ENCODE peak calls at places on chromosome 7, in four cellular contexts. Y is SK-N-SH, L is GM12878, K is H1. J is an unnamed sample.
A peak's percentile ranks its signal among the peaks of the same experiment; 100 is the strongest.

GRCh38 chr7:12229046-12229445 is 18.0 kb downstream of the TMEM106B start:
- DNase-seq in Y (no peak), L (no peak), K (no peak), J (no peak)

GRCh38 chr7:139749545-139749944 is 28.3 kb downstream of the HIPK2 start:
- DNase-seq in Y (no peak), L (no peak), K (no peak), J (no peak)

GRCh38 chr7:101913876-101914275 is 96.5 kb downstream of the CUX1 start:
- DNase-seq in Y (no peak), L (no peak), K (no peak), J (peak; percentile 79)

GRCh38 chr7:121872831-121873764 is at the start of gene PTPRZ1:
- DNase-seq in Y (peak; percentile 68), L (no peak), K (peak; percentile 86), J (no peak)

GRCh38 chr7:138875794-138876193 is 77.8 kb upstream of the ATP6V0A4 start:
- DNase-seq in Y (no peak), L (no peak), K (no peak), J (no peak)

GRCh38 chr7:76069238-76069638 is 21.3 kb downstream of the MDH2 start:
- DNase-seq in Y (peak; percentile 46), L (no peak), K (no peak), J (peak; percentile 39)

GRCh38 chr7:30543815-30544525 is 39.3 kb upstream of the GGCT start:
- DNase-seq in Y (no peak), L (no peak), K (no peak), J (no peak)

GRCh38 chr7:142432386-142432785 is 174.5 kb upstream of the PRSS58 start:
- DNase-seq in Y (no peak), L (no peak), K (no peak), J (no peak)

GRCh38 chr7:149317986-149318672 is 56.1 kb downstream of the ZNF783 start:
- DNase-seq in Y (no peak), L (no peak), K (peak; percentile 81), J (peak; percentile 68)

GRCh38 chr7:108408294-108409004 is 47.8 kb downstream of the NRCAM start:
- DNase-seq in Y (no peak), L (no peak), K (no peak), J (no peak)

DNA sequence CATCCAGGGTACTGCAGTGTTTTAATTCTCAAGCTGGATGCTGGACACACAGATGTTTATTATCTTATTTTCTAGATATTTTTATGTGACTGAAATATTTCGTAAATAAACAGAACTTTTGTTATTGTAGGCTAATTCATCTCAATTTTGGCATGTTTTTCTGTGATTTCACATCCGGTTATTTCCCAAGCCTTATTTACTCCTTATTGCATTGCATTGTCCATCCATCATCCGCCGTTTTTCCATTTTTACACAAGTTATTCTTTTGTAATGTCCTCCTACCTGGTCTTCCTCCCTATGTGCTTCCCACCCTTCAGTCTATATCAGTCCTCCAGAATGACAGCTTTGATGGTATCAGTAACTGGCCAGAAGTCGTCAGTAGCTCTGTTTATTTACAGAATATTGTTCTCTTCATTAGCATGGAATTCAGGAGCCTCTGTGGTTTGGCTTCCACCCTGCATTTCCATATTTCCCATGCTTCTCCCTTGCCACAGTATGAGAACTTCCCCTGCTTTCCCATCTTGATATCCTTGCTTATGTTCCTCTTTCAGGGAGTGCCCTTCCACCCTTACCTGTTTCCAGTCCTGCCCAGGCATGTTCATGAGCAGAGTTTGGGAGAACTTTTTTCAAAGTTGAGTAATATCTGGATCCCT is 16.1 kb downstream of the GNAI1 start:
- DNase-seq in Y (no peak), L (no peak), K (no peak), J (no peak)
- TF ChIP-seq USF2 in Y (no peak), L (no peak), K (no peak), J (no peak)

DNA sequence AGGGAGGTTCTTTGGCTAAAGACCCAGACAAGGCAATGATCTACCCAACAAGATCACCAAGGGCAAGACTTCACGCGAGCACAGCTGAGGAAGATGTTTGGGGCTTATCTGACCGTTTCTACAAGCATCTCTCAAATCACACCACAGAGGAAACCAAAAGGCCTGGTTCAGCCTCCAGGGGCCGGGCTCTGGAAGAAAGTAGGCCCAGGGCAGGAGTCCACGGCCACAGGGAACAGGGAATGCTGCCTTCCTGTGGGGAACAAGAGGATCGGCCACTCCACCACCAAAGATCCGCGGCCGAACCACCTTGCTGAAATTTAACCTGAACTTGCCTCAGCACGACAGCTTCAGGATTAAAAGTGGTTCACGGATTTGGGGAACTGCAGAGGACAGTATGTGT is 332.5 kb downstream of the PTPRN2 start:
- DNase-seq in Y (no peak), L (no peak), K (no peak), J (no peak)
- TF ChIP-seq NRF1 in Y (no peak), L (no peak), K (no peak), J (no peak)

GRCh38 chr7:87001214-87001613 is 58.2 kb downstream of the ELAPOR2 start:
- DNase-seq in Y (no peak), L (no peak), K (no peak), J (no peak)
- TF ChIP-seq USF2 in Y (no peak), L (no peak), K (no peak), J (no peak)

GRCh38 chr7:100191775-100192174 is 14.1 kb downstream of the STAG3 start:
- DNase-seq in Y (no peak), L (no peak), K (no peak), J (no peak)

GRCh38 chr7:100192951-100193350 is 15.2 kb downstream of the STAG3 start:
- DNase-seq in Y (no peak), L (no peak), K (no peak), J (no peak)

GRCh38 chr7:100195222-100195621 is 17.5 kb downstream of the STAG3 start:
- DNase-seq in Y (no peak), L (no peak), K (no peak), J (no peak)

GRCh38 chr7:100189061-100189460 is 11.3 kb downstream of the STAG3 start:
- DNase-seq in Y (no peak), L (no peak), K (no peak), J (no peak)

DNA sequence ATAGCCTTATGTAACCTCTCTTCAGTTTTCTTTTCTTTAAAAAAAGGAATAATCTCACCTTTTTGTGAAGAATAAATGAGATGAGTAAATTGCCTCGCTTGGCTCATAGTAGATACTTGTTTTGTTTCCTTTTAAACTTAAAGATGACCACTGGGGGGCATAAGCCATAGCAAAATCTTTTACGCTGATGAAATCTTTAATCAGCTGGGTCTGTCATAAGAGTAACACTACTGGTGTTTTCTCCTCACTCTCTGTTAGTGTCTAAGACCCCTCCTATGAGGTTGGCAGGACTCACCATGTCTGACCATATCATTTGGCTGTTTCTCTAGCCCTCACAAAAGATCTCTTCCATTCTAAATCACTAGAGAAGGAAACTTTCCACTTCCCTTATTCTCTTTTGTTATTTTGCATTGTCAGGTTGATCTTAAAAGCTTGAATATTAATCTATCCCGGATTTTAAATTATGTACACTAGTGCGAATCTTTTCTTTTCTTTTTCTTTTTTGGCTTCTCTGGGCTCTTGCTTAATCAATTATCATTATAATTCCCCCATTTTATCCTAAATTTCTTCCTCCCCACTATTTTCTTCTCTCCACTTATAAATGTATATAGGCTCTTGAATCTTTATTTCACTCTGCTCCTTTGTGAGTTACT is 12.5 kb downstream of the STAG3 start:
- DNase-seq in Y (peak; percentile 23), L (no peak), K (no peak), J (peak; percentile 49)
- TF ChIP-seq NRF1 in Y (no peak), L (no peak), K (no peak), J (no peak)

GRCh38 chr7:18119985-18120384 is 92.3 kb upstream of the PRPS1L1 start:
- DNase-seq in Y (no peak), L (no peak), K (no peak), J (no peak)
- TF ChIP-seq USF2 in Y (no peak), L (no peak), K (no peak), J (no peak)

GRCh38 chr7:86025807-86026206 is 617.9 kb upstream of the GRM3 start:
- DNase-seq in Y (no peak), L (no peak), K (no peak), J (no peak)
- TF ChIP-seq NRF1 in Y (no peak), L (no peak), K (no peak), J (no peak)

GRCh38 chr7:25805027-25805687 is 346.8 kb upstream of the NFE2L3 start:
- DNase-seq in Y (no peak), L (no peak), K (no peak), J (no peak)
- TF ChIP-seq USF2 in Y (no peak), L (no peak), K (no peak), J (no peak)

J was measured in K562.